ENCODE peak calls at places on chromosomes 4 and X, in nine cellular contexts. B is esophagus squamous epithelium; G is stimulated activated CD8-positive, alpha-beta memory T cell treated with anti-CD3 and anti-CD28 coated beads, Interleukin-4, amount 100 ng/mL, for 24 hours; D is HAP-1; N is RWPE1; U is retina; Z is epithelial cell of prostate; Q is Kasumi-1; C is A172. V is an unnamed sample.

GRCh38 chrX:71616672-71617529 is 1.4 kb downstream of the CXCR3 start:
- DNase-seq in C (no peak), D (no peak), U (no peak), Q (no peak), N (no peak), G (no peak), Z (no peak), B (no peak), V (no peak)

GRCh38 chrX:53223955-53224859 is 800 bp downstream of the KDM5C start:
- DNase-seq in U (no peak), B (no peak), D (peak), C (peak), N (peak), Z (peak), G (no peak), Q (no peak), V (no peak)

GRCh38 chr4:40594261-40595178 is 35.1 kb downstream of the RBM47 start:
- DNase-seq in U (no peak), C (no peak), B (no peak), Z (no peak), G (no peak), Q (no peak), D (no peak), N (peak), V (no peak)

GRCh38 chr4:118224239-118224829 is 128.5 kb downstream of the PRSS12 start:
- DNase-seq in U (peak), B (no peak), Z (peak), G (no peak), Q (peak), D (peak), N (peak), C (peak), V (no peak)

GRCh38 chr4:41878170-41878941 is 56.9 kb upstream of the TMEM33 start:
- DNase-seq in U (peak), Z (no peak), D (no peak), N (no peak), C (no peak), G (no peak), B (no peak), Q (no peak), V (no peak)

GRCh38 chr4:160537681-160538080 is 1434.8 kb downstream of the RAPGEF2 start:
- DNase-seq in D (no peak), Q (no peak), U (no peak), B (no peak), G (no peak), Z (no peak), N (no peak), C (no peak), V (no peak)

GRCh38 chrX:115393271-115393670 is 103.8 kb downstream of the LUZP4 start:
- DNase-seq in G (no peak), Q (no peak), B (no peak), U (no peak), N (peak), C (peak), Z (peak), D (no peak), V (no peak)

GRCh38 chr4:166675411-166675810 is 558.9 kb downstream of the SPOCK3 start:
- DNase-seq in Z (peak), B (no peak), Q (peak), G (no peak), U (no peak), D (no peak), N (peak), C (peak), V (no peak)

GRCh38 chr4:92099851-92100250 is 203.9 kb upstream of the GRID2 start:
- DNase-seq in Z (no peak), D (no peak), B (no peak), N (no peak), C (no peak), U (no peak), G (no peak), Q (no peak), V (no peak)

GRCh38 chrX:10932842-10933440 is 178.2 kb upstream of the HCCS start:
- DNase-seq in N (no peak), B (no peak), U (no peak), Z (no peak), Q (peak), G (no peak), C (no peak), D (no peak), V (no peak)